ENCODE peak calls at places on chromosomes 1 and 21, in four cellular contexts. Z is K562, N is HEK293T, E is HepG2. U is an unnamed sample.

GRCh38 chr1:16164821-16165364 is 9.0 kb upstream of the EPHA2 start:
- DNase-seq in Z (no peak), N (no peak), E (no peak), U (no peak)

GRCh38 chr1:44406761-44407429 is 1.8 kb downstream of the RNF220 start:
- DNase-seq in Z (no peak), N (no peak), E (no peak), U (peak)

GRCh38 chr1:155834296-155834926 is 22.6 kb downstream of the GON4L start:
- DNase-seq in Z (peak), N (no peak), E (no peak), U (peak)

GRCh38 chr1:244815600-244816099 is 19.8 kb upstream of the COX20 start:
- DNase-seq in Z (no peak), N (no peak), E (no peak), U (peak)

GRCh38 chr21:41612674-41613250 is 104.8 kb upstream of the TMPRSS2 start:
- DNase-seq in Z (peak), N (peak), E (peak), U (peak)

GRCh38 chr1:172821609-172822274 is 162.8 kb downstream of the FASLG start:
- DNase-seq in Z (peak), N (no peak), E (no peak), U (no peak)

GRCh38 chr1:117009132-117009531 is 7.6 kb downstream of the CD101 start:
- DNase-seq in Z (no peak), N (no peak), E (no peak), U (no peak)

GRCh38 chr1:153944005-153944821 is 2.3 kb downstream of the DENND4B start:
- DNase-seq in Z (no peak), N (no peak), E (no peak), U (no peak)

GRCh38 chr1:19799877-19800804 is at the start of gene TMCO4:
- DNase-seq in Z (no peak), N (peak), E (peak), U (peak)

GRCh38 chr1:201019321-201019977 is 4.1 kb downstream of the KIF21B start:
- DNase-seq in Z (peak), N (no peak), E (peak), U (no peak)

GRCh38 chr1:231933711-231934626 is 307.4 kb downstream of the DISC1 start:
- DNase-seq in Z (no peak), N (no peak), E (no peak), U (no peak)

GRCh38 chr1:37032660-37033354 is 1.5 kb downstream of the GRIK3 start:
- DNase-seq in Z (no peak), N (no peak), E (no peak), U (peak)

GRCh38 chr21:38810034-38810825 is 4.5 kb downstream of the ETS2 start:
- DNase-seq in Z (no peak), N (no peak), E (no peak), U (no peak)

DNA sequence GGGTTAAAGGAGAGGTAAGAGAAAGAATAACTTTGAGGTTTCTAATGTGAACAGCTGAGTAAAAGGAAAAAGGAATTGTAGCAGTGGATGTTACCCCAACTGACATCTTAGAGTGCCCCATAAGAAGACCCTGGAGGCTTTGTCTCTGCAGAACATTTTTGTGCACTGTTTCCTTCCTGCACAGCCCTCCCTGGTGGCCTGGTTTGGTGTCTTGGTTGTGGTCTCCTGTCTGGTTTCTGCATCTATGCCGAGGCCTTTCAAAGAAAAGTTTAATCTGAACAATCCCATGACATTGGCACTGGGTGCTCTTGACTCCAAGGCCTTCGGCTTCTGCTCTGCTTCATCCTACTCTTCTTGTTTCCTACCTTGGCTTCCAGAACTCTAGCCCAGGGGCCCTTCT is 57.8 kb downstream of the RHOU start:
- DNase-seq in Z (no peak), N (no peak), E (no peak), U (no peak)
- TF ChIP-seq ELF4 in Z (no peak), N (no peak), E (no peak), U (no peak)

GRCh38 chr1:25519624-25520023 is 23.8 kb upstream of the LDLRAP1 start:
- DNase-seq in Z (no peak), N (no peak), E (no peak), U (no peak)
- TF ChIP-seq ELF4 in Z (no peak), N (no peak), E (no peak), U (no peak)

GRCh38 chr1:233088613-233089012 is 138.2 kb downstream of the NTPCR start:
- DNase-seq in Z (no peak), N (no peak), E (no peak), U (no peak)
- TF ChIP-seq ELF4 in Z (no peak), N (no peak), E (no peak), U (no peak)

GRCh38 chr1:80799457-80799856 is 1001.3 kb upstream of the ADGRL2 start:
- DNase-seq in Z (no peak), N (no peak), E (no peak), U (peak)
- TF ChIP-seq ELF4 in Z (no peak), N (no peak), E (no peak), U (no peak)

DNA sequence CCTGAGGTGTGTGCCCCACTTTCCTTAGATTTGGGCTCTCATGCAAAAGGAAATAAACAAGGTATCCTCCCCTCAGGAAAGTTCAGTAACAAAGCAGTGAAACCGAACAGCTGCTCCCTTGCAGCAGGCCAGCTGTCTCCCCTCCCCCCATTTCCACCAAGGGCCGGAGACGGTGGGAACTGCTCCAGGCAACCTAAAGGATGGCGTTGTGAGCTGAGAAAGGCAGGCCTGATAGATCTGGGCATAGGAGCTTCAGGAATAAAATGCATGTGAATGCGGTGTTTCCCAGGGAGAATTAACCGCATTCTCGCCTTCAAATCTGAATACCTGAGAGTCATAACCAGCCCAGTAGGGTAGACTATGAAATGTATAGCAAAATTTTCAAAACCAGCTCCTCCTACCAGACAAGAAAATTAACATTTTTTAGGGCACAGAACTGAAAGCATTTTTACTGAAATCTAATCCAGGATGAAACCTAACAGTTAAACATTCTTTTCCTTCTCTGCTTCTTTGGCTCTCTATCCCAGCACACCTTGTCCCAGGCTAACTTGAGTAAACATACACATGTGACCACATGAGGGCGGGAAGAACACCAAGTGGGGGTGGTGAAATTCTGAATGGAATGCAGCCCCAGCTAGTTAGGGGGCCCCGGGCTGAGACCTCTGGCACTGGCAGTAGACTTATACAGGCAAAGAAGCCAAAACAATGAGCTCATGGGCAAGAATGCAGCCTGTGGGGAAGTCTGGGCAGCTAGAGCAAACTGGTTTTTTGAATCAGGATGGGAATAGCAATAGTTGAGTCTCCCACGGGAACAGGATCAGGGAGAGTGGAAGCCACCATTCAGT is 11.5 kb downstream of the MCL1 start:
- DNase-seq in Z (peak), N (peak), E (peak), U (peak)
- TF ChIP-seq ELF4 in Z (peak), N (no peak), E (no peak), U (no peak)